ENCODE peak calls at places on chromosomes 2 and 18, in seven cellular contexts. Q, U, R, V, X, O and C are unnamed samples.

GRCh38 chr18:54950221-54950620 is 9.0 kb downstream of the CCDC68 start:
- DNase-seq in Q (no peak), U (no peak), R (no peak), V (peak; percentile 45), X (no peak), O (no peak), C (no peak)

GRCh38 chr2:128549646-128550260 is 231.1 kb upstream of the HS6ST1 start:
- DNase-seq in Q (no peak), U (no peak), R (no peak), V (peak; percentile 17), X (no peak), O (no peak), C (no peak)

GRCh38 chr2:69578201-69578555 is 65.4 kb downstream of the AAK1 start:
- DNase-seq in Q (no peak), U (no peak), R (no peak), V (no peak), X (no peak), O (no peak), C (no peak)

GRCh38 chr2:188695953-188696352 is 278.2 kb upstream of the COL3A1 start:
- DNase-seq in Q (no peak), U (no peak), R (peak; percentile 8), V (no peak), X (no peak), O (no peak), C (no peak)

GRCh38 chr2:189613077-189613636 is 32.6 kb upstream of the SLC40A1 start:
- DNase-seq in Q (no peak), U (no peak), R (peak; percentile 91), V (no peak), X (no peak), O (no peak), C (no peak)

GRCh38 chr2:202135111-202135874 is 62.2 kb downstream of the KIAA2012 start:
- DNase-seq in Q (no peak), U (no peak), R (peak; percentile 78), V (peak; percentile 72), X (no peak), O (no peak), C (no peak)

GRCh38 chr2:223523541-223523940 is 78.6 kb downstream of the SCG2 start:
- DNase-seq in Q (no peak), U (no peak), R (peak; percentile 16), V (no peak), X (no peak), O (no peak), C (no peak)

GRCh38 chr18:22999212-22999611 is 66.1 kb downstream of the RBBP8 start:
- DNase-seq in Q (peak; percentile 33), U (no peak), R (no peak), V (no peak), X (no peak), O (no peak), C (no peak)

GRCh38 chr2:172710584-172711024 is 25.0 kb upstream of the RAPGEF4 start:
- DNase-seq in Q (peak; percentile 47), U (peak; percentile 64), R (peak; percentile 66), V (no peak), X (peak; percentile 22), O (peak; percentile 35), C (no peak)

GRCh38 chr2:219613671-219614070 is 13.8 kb upstream of the SLC4A3 start:
- DNase-seq in Q (no peak), U (no peak), R (no peak), V (no peak), X (no peak), O (no peak), C (no peak)

GRCh38 chr2:121664086-121664485 is 14.8 kb upstream of the CLASP1 start:
- DNase-seq in Q (no peak), U (no peak), R (no peak), V (no peak), X (no peak), O (no peak), C (no peak)

GRCh38 chr2:215805493-215805892 is 207.9 kb downstream of the MREG start:
- DNase-seq in Q (no peak), U (no peak), R (no peak), V (no peak), X (no peak), O (no peak), C (no peak)

GRCh38 chr2:204453730-204454167 is 91.5 kb upstream of the PARD3B start:
- DNase-seq in Q (no peak), U (no peak), R (peak; percentile 51), V (peak; percentile 35), X (no peak), O (no peak), C (no peak)

GRCh38 chr2:47063159-47063930 is 91.8 kb downstream of the STPG4 start:
- DNase-seq in Q (no peak), U (no peak), R (no peak), V (no peak), X (no peak), O (no peak), C (no peak)

GRCh38 chr2:173148520-173148919 is 72.9 kb downstream of the MAP3K20 start:
- DNase-seq in Q (no peak), U (no peak), R (no peak), V (no peak), X (no peak), O (no peak), C (no peak)

GRCh38 chr18:11387880-11388279 is 221.5 kb upstream of the SLC35G4 start:
- DNase-seq in Q (no peak), U (peak; percentile 35), R (peak; percentile 73), V (peak; percentile 37), X (no peak), O (no peak), C (no peak)